ENCODE peak calls at places on chromosomes 12 and 14, in eight cellular contexts. One of them, this sample, is unnamed.

GRCh38 chr12:101653503-101653902 is 43.9 kb upstream of the CHPT1 start:
- ATAC-seq in central memory CD8-positive, alpha-beta T cell: no peak
- ATAC-seq in activated CD4-positive, CD25-positive, alpha-beta regulatory T cell treated with anti-CD3 and anti-CD28 coated beads, Interleukin-2, amount 50 U/mL, for 24 hours: no peak
- ATAC-seq in aorta: no peak
- ATAC-seq in psoas muscle: no peak
- ATAC-seq in IMR-90: no peak
- ATAC-seq in heart left ventricle: no peak
- ATAC-seq in sciatic nerve: peak; percentile 68
- ATAC-seq in this sample: no peak

GRCh38 chr14:36430169-36430568 is 89.9 kb downstream of the NKX2-1 start:
- ATAC-seq in sciatic nerve: no peak
- ATAC-seq in activated CD4-positive, CD25-positive, alpha-beta regulatory T cell treated with anti-CD3 and anti-CD28 coated beads, Interleukin-2, amount 50 U/mL, for 24 hours: no peak
- ATAC-seq in central memory CD8-positive, alpha-beta T cell: no peak
- ATAC-seq in psoas muscle: no peak
- ATAC-seq in IMR-90: no peak
- ATAC-seq in heart left ventricle: no peak
- ATAC-seq in aorta: no peak
- ATAC-seq in this sample: no peak

GRCh38 chr14:34372766-34373165 is 89.3 kb downstream of the SPTSSA start:
- ATAC-seq in IMR-90: no peak
- ATAC-seq in psoas muscle: no peak
- ATAC-seq in aorta: no peak
- ATAC-seq in sciatic nerve: no peak
- ATAC-seq in central memory CD8-positive, alpha-beta T cell: no peak
- ATAC-seq in heart left ventricle: no peak
- ATAC-seq in activated CD4-positive, CD25-positive, alpha-beta regulatory T cell treated with anti-CD3 and anti-CD28 coated beads, Interleukin-2, amount 50 U/mL, for 24 hours: no peak
- ATAC-seq in this sample: no peak

GRCh38 chr14:63175531-63175930 is 28.7 kb upstream of the RHOJ start:
- ATAC-seq in heart left ventricle: no peak
- ATAC-seq in aorta: no peak
- ATAC-seq in central memory CD8-positive, alpha-beta T cell: no peak
- ATAC-seq in sciatic nerve: no peak
- ATAC-seq in activated CD4-positive, CD25-positive, alpha-beta regulatory T cell treated with anti-CD3 and anti-CD28 coated beads, Interleukin-2, amount 50 U/mL, for 24 hours: no peak
- ATAC-seq in IMR-90: no peak
- ATAC-seq in psoas muscle: no peak
- ATAC-seq in this sample: no peak

GRCh38 chr12:54988402-54989054 is 4.0 kb upstream of the TESPA1 start:
- ATAC-seq in activated CD4-positive, CD25-positive, alpha-beta regulatory T cell treated with anti-CD3 and anti-CD28 coated beads, Interleukin-2, amount 50 U/mL, for 24 hours: no peak
- ATAC-seq in heart left ventricle: peak; percentile 93
- ATAC-seq in sciatic nerve: peak; percentile 91
- ATAC-seq in central memory CD8-positive, alpha-beta T cell: no peak
- ATAC-seq in psoas muscle: peak; percentile 53
- ATAC-seq in aorta: peak; percentile 49
- ATAC-seq in IMR-90: no peak
- ATAC-seq in this sample: no peak

GRCh38 chr12:113040722-113041168 is 15.8 kb upstream of the DTX1 start:
- ATAC-seq in sciatic nerve: peak; percentile 94
- ATAC-seq in activated CD4-positive, CD25-positive, alpha-beta regulatory T cell treated with anti-CD3 and anti-CD28 coated beads, Interleukin-2, amount 50 U/mL, for 24 hours: no peak
- ATAC-seq in IMR-90: peak; percentile 46
- ATAC-seq in central memory CD8-positive, alpha-beta T cell: no peak
- ATAC-seq in psoas muscle: no peak
- ATAC-seq in aorta: peak; percentile 76
- ATAC-seq in heart left ventricle: peak; percentile 85
- ATAC-seq in this sample: peak; percentile 53

GRCh38 chr12:74816398-74817175 is 279.0 kb downstream of the ATXN7L3B start:
- ATAC-seq in IMR-90: no peak
- ATAC-seq in central memory CD8-positive, alpha-beta T cell: no peak
- ATAC-seq in sciatic nerve: no peak
- ATAC-seq in heart left ventricle: no peak
- ATAC-seq in psoas muscle: no peak
- ATAC-seq in aorta: no peak
- ATAC-seq in activated CD4-positive, CD25-positive, alpha-beta regulatory T cell treated with anti-CD3 and anti-CD28 coated beads, Interleukin-2, amount 50 U/mL, for 24 hours: peak; percentile 17
- ATAC-seq in this sample: peak; percentile 53

GRCh38 chr14:81519200-81519998 is 14.3 kb downstream of the SEL1L start:
- ATAC-seq in sciatic nerve: peak; percentile 82
- ATAC-seq in heart left ventricle: peak; percentile 52
- ATAC-seq in aorta: peak; percentile 54
- ATAC-seq in psoas muscle: no peak
- ATAC-seq in central memory CD8-positive, alpha-beta T cell: peak; percentile 52
- ATAC-seq in activated CD4-positive, CD25-positive, alpha-beta regulatory T cell treated with anti-CD3 and anti-CD28 coated beads, Interleukin-2, amount 50 U/mL, for 24 hours: peak; percentile 39
- ATAC-seq in IMR-90: peak; percentile 21
- ATAC-seq in this sample: no peak

GRCh38 chr12:3154006-3154405 is 76.8 kb downstream of the TSPAN9 start:
- ATAC-seq in psoas muscle: no peak
- ATAC-seq in IMR-90: no peak
- ATAC-seq in central memory CD8-positive, alpha-beta T cell: no peak
- ATAC-seq in sciatic nerve: no peak
- ATAC-seq in activated CD4-positive, CD25-positive, alpha-beta regulatory T cell treated with anti-CD3 and anti-CD28 coated beads, Interleukin-2, amount 50 U/mL, for 24 hours: no peak
- ATAC-seq in heart left ventricle: no peak
- ATAC-seq in aorta: no peak
- ATAC-seq in this sample: no peak

GRCh38 chr12:57764662-57765002 is 2.2 kb downstream of the CYP27B1 start:
- ATAC-seq in IMR-90: no peak
- ATAC-seq in activated CD4-positive, CD25-positive, alpha-beta regulatory T cell treated with anti-CD3 and anti-CD28 coated beads, Interleukin-2, amount 50 U/mL, for 24 hours: peak; percentile 19
- ATAC-seq in central memory CD8-positive, alpha-beta T cell: no peak
- ATAC-seq in heart left ventricle: no peak
- ATAC-seq in psoas muscle: no peak
- ATAC-seq in sciatic nerve: no peak
- ATAC-seq in aorta: no peak
- ATAC-seq in this sample: no peak

GRCh38 chr14:89226789-89227489 is 190.1 kb downstream of the FOXN3 start:
- ATAC-seq in heart left ventricle: no peak
- ATAC-seq in sciatic nerve: peak; percentile 88
- ATAC-seq in activated CD4-positive, CD25-positive, alpha-beta regulatory T cell treated with anti-CD3 and anti-CD28 coated beads, Interleukin-2, amount 50 U/mL, for 24 hours: no peak
- ATAC-seq in central memory CD8-positive, alpha-beta T cell: no peak
- ATAC-seq in aorta: peak; percentile 62
- ATAC-seq in psoas muscle: no peak
- ATAC-seq in IMR-90: no peak
- ATAC-seq in this sample: no peak

GRCh38 chr14:68703093-68703492 is 89.8 kb downstream of the ZFP36L1 start:
- ATAC-seq in heart left ventricle: no peak
- ATAC-seq in activated CD4-positive, CD25-positive, alpha-beta regulatory T cell treated with anti-CD3 and anti-CD28 coated beads, Interleukin-2, amount 50 U/mL, for 24 hours: peak; percentile 88
- ATAC-seq in psoas muscle: peak; percentile 43
- ATAC-seq in aorta: peak; percentile 55
- ATAC-seq in central memory CD8-positive, alpha-beta T cell: no peak
- ATAC-seq in IMR-90: peak; percentile 91
- ATAC-seq in sciatic nerve: no peak
- ATAC-seq in this sample: peak; percentile 43

GRCh38 chr12:40170593-40170992 is 54.2 kb upstream of the LRRK2 start:
- ATAC-seq in activated CD4-positive, CD25-positive, alpha-beta regulatory T cell treated with anti-CD3 and anti-CD28 coated beads, Interleukin-2, amount 50 U/mL, for 24 hours: no peak
- ATAC-seq in aorta: no peak
- ATAC-seq in heart left ventricle: no peak
- ATAC-seq in central memory CD8-positive, alpha-beta T cell: no peak
- ATAC-seq in sciatic nerve: no peak
- ATAC-seq in IMR-90: no peak
- ATAC-seq in psoas muscle: no peak
- ATAC-seq in this sample: no peak

GRCh38 chr12:3132636-3133409 is 55.6 kb downstream of the TSPAN9 start:
- ATAC-seq in activated CD4-positive, CD25-positive, alpha-beta regulatory T cell treated with anti-CD3 and anti-CD28 coated beads, Interleukin-2, amount 50 U/mL, for 24 hours: no peak
- ATAC-seq in IMR-90: peak; percentile 78
- ATAC-seq in sciatic nerve: no peak
- ATAC-seq in central memory CD8-positive, alpha-beta T cell: no peak
- ATAC-seq in heart left ventricle: peak; percentile 65
- ATAC-seq in aorta: no peak
- ATAC-seq in psoas muscle: no peak
- ATAC-seq in this sample: peak; percentile 62

GRCh38 chr14:60381909-60382308 is 104.0 kb downstream of the C14orf39 start:
- ATAC-seq in psoas muscle: no peak
- ATAC-seq in sciatic nerve: no peak
- ATAC-seq in central memory CD8-positive, alpha-beta T cell: no peak
- ATAC-seq in activated CD4-positive, CD25-positive, alpha-beta regulatory T cell treated with anti-CD3 and anti-CD28 coated beads, Interleukin-2, amount 50 U/mL, for 24 hours: no peak
- ATAC-seq in aorta: no peak
- ATAC-seq in IMR-90: no peak
- ATAC-seq in heart left ventricle: no peak
- ATAC-seq in this sample: no peak

GRCh38 chr12:91001306-91001705 is 3.5 kb downstream of the EPYC start:
- ATAC-seq in IMR-90: no peak
- ATAC-seq in central memory CD8-positive, alpha-beta T cell: no peak
- ATAC-seq in psoas muscle: no peak
- ATAC-seq in activated CD4-positive, CD25-positive, alpha-beta regulatory T cell treated with anti-CD3 and anti-CD28 coated beads, Interleukin-2, amount 50 U/mL, for 24 hours: no peak
- ATAC-seq in heart left ventricle: no peak
- ATAC-seq in sciatic nerve: no peak
- ATAC-seq in aorta: no peak
- ATAC-seq in this sample: no peak

GRCh38 chr14:73755434-73756014 is 41.3 kb upstream of the PNMA1 start:
- ATAC-seq in aorta: no peak
- ATAC-seq in IMR-90: no peak
- ATAC-seq in psoas muscle: no peak
- ATAC-seq in sciatic nerve: peak; percentile 16
- ATAC-seq in heart left ventricle: peak; percentile 15
- ATAC-seq in activated CD4-positive, CD25-positive, alpha-beta regulatory T cell treated with anti-CD3 and anti-CD28 coated beads, Interleukin-2, amount 50 U/mL, for 24 hours: no peak
- ATAC-seq in central memory CD8-positive, alpha-beta T cell: no peak
- ATAC-seq in this sample: no peak

GRCh38 chr12:110373025-110373876 is 30.3 kb downstream of the ANAPC7 start:
- ATAC-seq in activated CD4-positive, CD25-positive, alpha-beta regulatory T cell treated with anti-CD3 and anti-CD28 coated beads, Interleukin-2, amount 50 U/mL, for 24 hours: no peak
- ATAC-seq in psoas muscle: peak; percentile 50
- ATAC-seq in sciatic nerve: no peak
- ATAC-seq in central memory CD8-positive, alpha-beta T cell: no peak
- ATAC-seq in heart left ventricle: peak; percentile 64
- ATAC-seq in aorta: peak; percentile 8
- ATAC-seq in IMR-90: no peak
- ATAC-seq in this sample: no peak

GRCh38 chr14:32657081-32657480 is 281.6 kb upstream of the NPAS3 start:
- ATAC-seq in sciatic nerve: peak; percentile 93
- ATAC-seq in central memory CD8-positive, alpha-beta T cell: no peak
- ATAC-seq in IMR-90: peak; percentile 29
- ATAC-seq in activated CD4-positive, CD25-positive, alpha-beta regulatory T cell treated with anti-CD3 and anti-CD28 coated beads, Interleukin-2, amount 50 U/mL, for 24 hours: no peak
- ATAC-seq in heart left ventricle: peak; percentile 43
- ATAC-seq in aorta: peak; percentile 76
- ATAC-seq in psoas muscle: peak; percentile 57
- ATAC-seq in this sample: no peak

GRCh38 chr14:90777830-90778467 is 38.3 kb downstream of the TTC7B start:
- ATAC-seq in activated CD4-positive, CD25-positive, alpha-beta regulatory T cell treated with anti-CD3 and anti-CD28 coated beads, Interleukin-2, amount 50 U/mL, for 24 hours: no peak
- ATAC-seq in IMR-90: no peak
- ATAC-seq in aorta: no peak
- ATAC-seq in heart left ventricle: no peak
- ATAC-seq in central memory CD8-positive, alpha-beta T cell: no peak
- ATAC-seq in sciatic nerve: no peak
- ATAC-seq in psoas muscle: no peak
- ATAC-seq in this sample: no peak

GRCh38 chr14:94671870-94672444 is 59.8 kb downstream of the SERPINA3 start:
- ATAC-seq in psoas muscle: no peak
- ATAC-seq in IMR-90: peak; percentile 54
- ATAC-seq in sciatic nerve: no peak
- ATAC-seq in central memory CD8-positive, alpha-beta T cell: no peak
- ATAC-seq in aorta: no peak
- ATAC-seq in heart left ventricle: no peak
- ATAC-seq in activated CD4-positive, CD25-positive, alpha-beta regulatory T cell treated with anti-CD3 and anti-CD28 coated beads, Interleukin-2, amount 50 U/mL, for 24 hours: no peak
- ATAC-seq in this sample: no peak

GRCh38 chr12:75170786-75171185 is 38.9 kb downstream of the KCNC2 start:
- ATAC-seq in IMR-90: no peak
- ATAC-seq in psoas muscle: no peak
- ATAC-seq in heart left ventricle: no peak
- ATAC-seq in central memory CD8-positive, alpha-beta T cell: no peak
- ATAC-seq in aorta: no peak
- ATAC-seq in sciatic nerve: no peak
- ATAC-seq in activated CD4-positive, CD25-positive, alpha-beta regulatory T cell treated with anti-CD3 and anti-CD28 coated beads, Interleukin-2, amount 50 U/mL, for 24 hours: no peak
- ATAC-seq in this sample: no peak

GRCh38 chr12:72790273-72790672 is 518.1 kb downstream of the TRHDE start:
- ATAC-seq in sciatic nerve: no peak
- ATAC-seq in aorta: no peak
- ATAC-seq in activated CD4-positive, CD25-positive, alpha-beta regulatory T cell treated with anti-CD3 and anti-CD28 coated beads, Interleukin-2, amount 50 U/mL, for 24 hours: no peak
- ATAC-seq in central memory CD8-positive, alpha-beta T cell: no peak
- ATAC-seq in IMR-90: no peak
- ATAC-seq in heart left ventricle: no peak
- ATAC-seq in psoas muscle: no peak
- ATAC-seq in this sample: no peak

GRCh38 chr12:100234591-100235304 is 32.1 kb downstream of the DEPDC4 start:
- ATAC-seq in IMR-90: peak; percentile 94
- ATAC-seq in activated CD4-positive, CD25-positive, alpha-beta regulatory T cell treated with anti-CD3 and anti-CD28 coated beads, Interleukin-2, amount 50 U/mL, for 24 hours: no peak
- ATAC-seq in sciatic nerve: peak; percentile 83
- ATAC-seq in central memory CD8-positive, alpha-beta T cell: no peak
- ATAC-seq in heart left ventricle: no peak
- ATAC-seq in aorta: peak; percentile 83
- ATAC-seq in psoas muscle: no peak
- ATAC-seq in this sample: peak; percentile 85

GRCh38 chr12:112013601-112014402 is 576 bp downstream of the ERP29 start:
- ATAC-seq in activated CD4-positive, CD25-positive, alpha-beta regulatory T cell treated with anti-CD3 and anti-CD28 coated beads, Interleukin-2, amount 50 U/mL, for 24 hours: peak; percentile 62
- ATAC-seq in sciatic nerve: peak; percentile 3
- ATAC-seq in central memory CD8-positive, alpha-beta T cell: peak; percentile 61
- ATAC-seq in IMR-90: peak; percentile 24
- ATAC-seq in aorta: peak; percentile 34
- ATAC-seq in heart left ventricle: peak; percentile 6
- ATAC-seq in psoas muscle: peak; percentile 18
- ATAC-seq in this sample: peak; percentile 70

GRCh38 chr12:1666685-1667162 is 24.1 kb upstream of the ADIPOR2 start:
- ATAC-seq in sciatic nerve: no peak
- ATAC-seq in psoas muscle: no peak
- ATAC-seq in aorta: no peak
- ATAC-seq in IMR-90: peak; percentile 13
- ATAC-seq in central memory CD8-positive, alpha-beta T cell: no peak
- ATAC-seq in activated CD4-positive, CD25-positive, alpha-beta regulatory T cell treated with anti-CD3 and anti-CD28 coated beads, Interleukin-2, amount 50 U/mL, for 24 hours: no peak
- ATAC-seq in heart left ventricle: no peak
- ATAC-seq in this sample: no peak

GRCh38 chr14:91348861-91349465 is 68.7 kb downstream of the CCDC88C start:
- ATAC-seq in heart left ventricle: no peak
- ATAC-seq in central memory CD8-positive, alpha-beta T cell: no peak
- ATAC-seq in psoas muscle: no peak
- ATAC-seq in IMR-90: no peak
- ATAC-seq in aorta: no peak
- ATAC-seq in sciatic nerve: no peak
- ATAC-seq in activated CD4-positive, CD25-positive, alpha-beta regulatory T cell treated with anti-CD3 and anti-CD28 coated beads, Interleukin-2, amount 50 U/mL, for 24 hours: no peak
- ATAC-seq in this sample: no peak

GRCh38 chr12:109612975-109613502 is 39.4 kb downstream of the MVK start:
- ATAC-seq in activated CD4-positive, CD25-positive, alpha-beta regulatory T cell treated with anti-CD3 and anti-CD28 coated beads, Interleukin-2, amount 50 U/mL, for 24 hours: no peak
- ATAC-seq in heart left ventricle: no peak
- ATAC-seq in central memory CD8-positive, alpha-beta T cell: no peak
- ATAC-seq in sciatic nerve: no peak
- ATAC-seq in IMR-90: peak; percentile 37
- ATAC-seq in aorta: no peak
- ATAC-seq in psoas muscle: no peak
- ATAC-seq in this sample: peak; percentile 57

GRCh38 chr14:35374273-35374681 is 30.3 kb downstream of the NFKBIA start:
- ATAC-seq in aorta: no peak
- ATAC-seq in IMR-90: peak; percentile 82
- ATAC-seq in central memory CD8-positive, alpha-beta T cell: no peak
- ATAC-seq in heart left ventricle: no peak
- ATAC-seq in sciatic nerve: peak; percentile 78
- ATAC-seq in activated CD4-positive, CD25-positive, alpha-beta regulatory T cell treated with anti-CD3 and anti-CD28 coated beads, Interleukin-2, amount 50 U/mL, for 24 hours: no peak
- ATAC-seq in psoas muscle: peak; percentile 32
- ATAC-seq in this sample: no peak

GRCh38 chr12:7711133-7711532 is at the start of gene DPPA3:
- ATAC-seq in central memory CD8-positive, alpha-beta T cell: no peak
- ATAC-seq in activated CD4-positive, CD25-positive, alpha-beta regulatory T cell treated with anti-CD3 and anti-CD28 coated beads, Interleukin-2, amount 50 U/mL, for 24 hours: no peak
- ATAC-seq in heart left ventricle: no peak
- ATAC-seq in aorta: no peak
- ATAC-seq in IMR-90: no peak
- ATAC-seq in sciatic nerve: no peak
- ATAC-seq in psoas muscle: no peak
- ATAC-seq in this sample: no peak

This sample was measured in SK-N-SH treated with all-trans-retinoic acid at 6 μM for 48 hours.